ENCODE peak calls at places on chromosomes 1 and 21, in seven cellular contexts. X is pancreas; J is NCI-H748 treated with DMSO at 0.1 percent for 48 hours; W is nephron progenitor cell; I is stimulated activated CD4-positive, alpha-beta T cell treated with anti-CD3 and anti-CD28 coated beads, Interleukin-12 subunit alpha, Interleukin-12 subunit beta, amount 100 ng/mL, for 4 hours; B is neural progenitor cell; E is right cardiac atrium. U is an unnamed sample.

GRCh38 chr1:15684042-15684461 is at the start of gene PLEKHM2:
- DNase-seq in X (peak; percentile 65), J (no peak), W (peak; percentile 53), I (peak; percentile 53), B (peak; percentile 77), E (peak; percentile 84), U (peak; percentile 19)

GRCh38 chr1:162541619-162542141 is 19.8 kb upstream of the UAP1 start:
- DNase-seq in X (no peak), J (no peak), W (no peak), I (no peak), B (no peak), E (peak; percentile 76), U (no peak)

GRCh38 chr1:202193614-202194327 is at the start of gene LGR6:
- DNase-seq in X (no peak), J (no peak), W (peak; percentile 62), I (no peak), B (peak; percentile 74), E (no peak), U (no peak)

GRCh38 chr1:154418062-154418897 is 13.1 kb downstream of the IL6R start:
- DNase-seq in X (peak; percentile 90), J (no peak), W (no peak), I (peak; percentile 28), B (no peak), E (peak; percentile 64), U (peak; percentile 96)

GRCh38 chr1:179366093-179366800 is 476 bp downstream of the AXDND1 start:
- DNase-seq in X (no peak), J (no peak), W (no peak), I (no peak), B (peak; percentile 13), E (peak; percentile 58), U (no peak)

GRCh38 chr1:22291494-22291893 is 148.6 kb upstream of the WNT4 start:
- DNase-seq in X (no peak), J (no peak), W (no peak), I (no peak), B (no peak), E (no peak), U (no peak)

GRCh38 chr1:31771891-31772668 is 7.9 kb upstream of the ADGRB2 start:
- DNase-seq in X (no peak), J (no peak), W (no peak), I (peak; percentile 48), B (peak; percentile 49), E (no peak), U (no peak)

GRCh38 chr1:45266151-45266801 is 59.9 kb upstream of the ZSWIM5 start:
- DNase-seq in X (peak; percentile 44), J (no peak), W (no peak), I (no peak), B (no peak), E (peak; percentile 90), U (no peak)

GRCh38 chr1:112457241-112457640 is 51.5 kb upstream of the WNT2B start:
- DNase-seq in X (no peak), J (no peak), W (no peak), I (no peak), B (no peak), E (no peak), U (no peak)

GRCh38 chr1:214187152-214187900 is 93.6 kb upstream of the SMYD2 start:
- DNase-seq in X (no peak), J (peak; percentile 12), W (peak; percentile 56), I (no peak), B (peak; percentile 62), E (peak; percentile 27), U (peak; percentile 69)

GRCh38 chr21:45282283-45283018 is 5.2 kb downstream of the POFUT2 start:
- DNase-seq in X (no peak), J (no peak), W (no peak), I (no peak), B (no peak), E (peak; percentile 51), U (peak; percentile 6)

GRCh38 chr1:201737350-201738060 is 91.5 kb upstream of the IPO9 start:
- DNase-seq in X (no peak), J (no peak), W (no peak), I (no peak), B (peak; percentile 90), E (peak; percentile 79), U (peak; percentile 75)

GRCh38 chr1:153956997-153957715 is 1.3 kb downstream of the CRTC2 start:
- DNase-seq in X (no peak), J (no peak), W (no peak), I (no peak), B (no peak), E (no peak), U (no peak)

GRCh38 chr1:205595435-205595834 is 36.4 kb downstream of the ELK4 start:
- DNase-seq in X (no peak), J (no peak), W (no peak), I (no peak), B (no peak), E (no peak), U (no peak)

GRCh38 chr1:156795787-156796186 is 20.9 kb downstream of the SH2D2A start:
- DNase-seq in X (no peak), J (no peak), W (no peak), I (no peak), B (no peak), E (no peak), U (no peak)

GRCh38 chr21:38323721-38324591 is 67.2 kb downstream of the KCNJ15 start:
- DNase-seq in X (no peak), J (peak; percentile 10), W (peak; percentile 10), I (no peak), B (peak; percentile 6), E (no peak), U (no peak)

GRCh38 chr1:208093754-208094719 is 150.1 kb downstream of the PLXNA2 start:
- DNase-seq in X (peak; percentile 72), J (no peak), W (peak; percentile 80), I (peak; percentile 60), B (peak; percentile 92), E (peak; percentile 92), U (peak; percentile 97)

GRCh38 chr1:156102634-156103511 is 11.6 kb upstream of the LMNA start:
- DNase-seq in X (no peak), J (no peak), W (no peak), I (no peak), B (no peak), E (peak; percentile 80), U (no peak)

GRCh38 chr1:228697209-228698016 is 37.9 kb upstream of the RHOU start:
- DNase-seq in X (peak; percentile 71), J (no peak), W (no peak), I (no peak), B (no peak), E (peak; percentile 93), U (no peak)

GRCh38 chr21:14773777-14774345 is 227.7 kb upstream of the SAMSN1 start:
- DNase-seq in X (peak; percentile 57), J (peak; percentile 18), W (peak; percentile 42), I (peak; percentile 54), B (peak; percentile 76), E (peak; percentile 65), U (peak; percentile 76)